ENCODE peak calls at places on chromosomes 4 and X, in nine cellular contexts. L, E, Q, R, G, N, O, T and I are unnamed samples. For H3K27me3, the result is how much of the 10 kb centered on the place peaks cover.

GRCh38 chr4:3013839-3014350 is 50.5 kb downstream of the GRK4 start:
- DNase-seq in L (no peak), E (no peak), Q (no peak), R (no peak), G (peak), N (no peak), O (no peak), T (peak), I (no peak)

GRCh38 chr4:123587983-123588494 is 191.4 kb downstream of the SPRY1 start:
- DNase-seq in L (no peak), E (no peak), Q (no peak), R (peak), G (no peak), N (peak), O (no peak), T (peak), I (no peak)

GRCh38 chrX:20265221-20265725 is 1.4 kb downstream of the RPS6KA3 start:
- DNase-seq in L (peak), E (peak), Q (peak), R (peak), G (peak), N (peak), O (peak), T (peak), I (no peak)

GRCh38 chrX:10618911-10619310 is 1.5 kb downstream of the MID1 start:
- DNase-seq in L (peak), E (no peak), Q (no peak), R (no peak), G (peak), N (no peak), O (no peak), T (no peak), I (no peak)

GRCh38 chrX:78571849-78572248 is 87.3 kb downstream of the RTL3 start:
- DNase-seq in L (no peak), E (no peak), Q (no peak), R (no peak), G (no peak), N (no peak), O (no peak), T (no peak), I (no peak)

GRCh38 chrX:150525061-150525919 is 43.1 kb upstream of the MTM1 start:
- DNase-seq in L (no peak), E (no peak), Q (no peak), R (peak), G (no peak), N (peak), O (peak), T (no peak), I (no peak)

GRCh38 chr4:152972821-152973613 is 36.9 kb downstream of the FHDC1 start:
- DNase-seq in L (no peak), E (no peak), Q (no peak), R (no peak), G (no peak), N (no peak), O (no peak), T (no peak), I (no peak)

GRCh38 chr4:159358226-159358625 is 255.3 kb downstream of the RAPGEF2 start:
- DNase-seq in L (no peak), E (no peak), Q (no peak), R (no peak), G (no peak), N (no peak), O (no peak), T (no peak), I (no peak)

GRCh38 chr4:81445196-81445595 is 26.5 kb downstream of the RASGEF1B start:
- DNase-seq in L (no peak), E (no peak), Q (no peak), R (no peak), G (no peak), N (no peak), O (no peak), T (no peak), I (no peak)

GRCh38 chrX:119266364-119266995 is 30.4 kb downstream of the PGRMC1 start:
- DNase-seq in L (peak), E (no peak), Q (no peak), R (peak), G (peak), N (no peak), O (no peak), T (peak), I (no peak)

GRCh38 chr4:107115185-107115847 is 79.2 kb upstream of the DKK2 start:
- DNase-seq in L (no peak), E (no peak), Q (no peak), R (no peak), G (no peak), N (no peak), O (peak), T (no peak), I (no peak)

GRCh38 chrX:119573840-119574393 is 446 bp upstream of the UBE2A start:
- DNase-seq in L (no peak), E (no peak), Q (peak), R (peak), G (peak), N (peak), O (peak), T (peak), I (peak)

GRCh38 chr4:149077142-149077541 is 634.9 kb upstream of the NR3C2 start:
- DNase-seq in L (no peak), E (no peak), Q (no peak), R (no peak), G (no peak), N (no peak), O (no peak), T (no peak), I (no peak)

GRCh38 chrX:70445876-70446275 is 1.2 kb downstream of the DLG3 start:
- DNase-seq in L (no peak), E (no peak), Q (no peak), R (no peak), G (no peak), N (no peak), O (no peak), T (no peak), I (no peak)

GRCh38 chr4:89419121-89419695 is 111.6 kb upstream of the GPRIN3 start:
- DNase-seq in L (no peak), E (no peak), Q (no peak), R (no peak), G (no peak), N (no peak), O (no peak), T (no peak), I (no peak)

GRCh38 chr4:25943312-25943711 is 29.3 kb downstream of the SMIM20 start:
- DNase-seq in L (no peak), E (no peak), Q (no peak), R (peak), G (no peak), N (no peak), O (no peak), T (no peak), I (no peak)

GRCh38 chr4:166421556-166422156 is 548.6 kb downstream of the TLL1 start:
- DNase-seq in L (no peak), E (no peak), Q (no peak), R (no peak), G (no peak), N (peak), O (no peak), T (no peak), I (no peak)

GRCh38 chrX:150926791-150927190 is 28.3 kb upstream of the CD99L2 start:
- DNase-seq in L (no peak), E (no peak), Q (no peak), R (no peak), G (no peak), N (no peak), O (no peak), T (no peak), I (no peak)

GRCh38 chr4:86718152-86718551 is 124.0 kb downstream of the PTPN13 start:
- DNase-seq in L (no peak), E (no peak), Q (no peak), R (no peak), G (no peak), N (no peak), O (no peak), T (no peak), I (no peak)

GRCh38 chr4:5957091-5957490 is 61.1 kb downstream of the C4orf50 start:
- DNase-seq in L (no peak), E (no peak), Q (no peak), R (no peak), G (no peak), N (no peak), O (no peak), T (no peak), I (no peak)

GRCh38 chr4:41885456-41885855 is 49.8 kb upstream of the TMEM33 start:
- DNase-seq in L (no peak), E (no peak), Q (no peak), R (no peak), G (no peak), N (no peak), O (no peak), T (no peak), I (no peak)

GRCh38 chrX:9873952-9874351 is 87.7 kb downstream of the SHROOM2 start:
- DNase-seq in L (peak), E (no peak), Q (no peak), R (no peak), G (peak), N (peak), O (peak), T (peak), I (no peak)

GRCh38 chr4:89598602-89599001 is 238.4 kb downstream of the SNCA start:
- DNase-seq in L (peak), E (no peak), Q (no peak), R (no peak), G (no peak), N (no peak), O (no peak), T (peak), I (no peak)

GRCh38 chr4:108135549-108136209 is 33.1 kb downstream of the LEF1 start:
- DNase-seq in L (peak), E (no peak), Q (no peak), R (no peak), G (no peak), N (no peak), O (no peak), T (no peak), I (no peak)

GRCh38 chrX:123788744-123789143 is 55.9 kb upstream of the THOC2 start:
- DNase-seq in L (no peak), E (no peak), Q (no peak), R (no peak), G (no peak), N (no peak), O (no peak), T (no peak), I (no peak)

GRCh38 chrX:97504435-97504834 is 620.7 kb downstream of the RPA4 start:
- DNase-seq in L (no peak), E (no peak), Q (no peak), R (no peak), G (no peak), N (no peak), O (no peak), T (no peak), I (no peak)

GRCh38 chrX:39619182-39620009 is 478.4 kb downstream of the BCOR start:
- DNase-seq in L (no peak), E (no peak), Q (no peak), R (no peak), G (peak), N (no peak), O (no peak), T (no peak), I (no peak)

GRCh38 chrX:135596495-135596894 is 76.0 kb downstream of the INTS6L start:
- DNase-seq in L (peak), E (no peak), Q (no peak), R (peak), G (peak), N (no peak), O (peak), T (peak), I (no peak)

GRCh38 chrX:112704226-112704625 is 24.5 kb upstream of the LHFPL1 start:
- DNase-seq in L (no peak), E (no peak), Q (no peak), R (no peak), G (no peak), N (no peak), O (no peak), T (no peak), I (no peak)

GRCh38 chr4:109816082-109816442 is 500 bp downstream of the GAR1 start:
- DNase-seq in L (peak), E (peak), Q (no peak), R (no peak), G (no peak), N (no peak), O (no peak), T (no peak), I (no peak)

GRCh38 chrX:120304241-120304640 is 7.0 kb downstream of the TMEM255A start:
- DNase-seq in L (no peak), E (no peak), Q (no peak), R (no peak), G (no peak), N (no peak), O (no peak), T (no peak), I (no peak)

GRCh38 chr4:175811171-175811570 is 893 bp downstream of the GPM6A start:
- DNase-seq in L (no peak), E (no peak), Q (no peak), R (no peak), G (no peak), N (no peak), O (no peak), T (no peak), I (no peak)

GRCh38 chrX:119495734-119496520 is 27.7 kb downstream of the SLC25A5 start:
- DNase-seq in L (peak), E (no peak), Q (no peak), R (no peak), G (no peak), N (no peak), O (no peak), T (peak), I (no peak)

GRCh38 chr4:6357476-6357875 is 87.8 kb downstream of the WFS1 start:
- DNase-seq in L (no peak), E (no peak), Q (no peak), R (no peak), G (no peak), N (no peak), O (no peak), T (no peak), I (no peak)

GRCh38 chrX:33970028-33970932 is 161.8 kb downstream of the FAM47A start:
- DNase-seq in L (no peak), E (peak), Q (no peak), R (no peak), G (no peak), N (no peak), O (no peak), T (no peak), I (no peak)

GRCh38 chrX:33969105-33969504 is 163.0 kb downstream of the FAM47A start:
- DNase-seq in L (no peak), E (no peak), Q (no peak), R (no peak), G (no peak), N (no peak), O (no peak), T (no peak), I (no peak)

GRCh38 chrX:33974676-33975075 is 157.4 kb downstream of the FAM47A start:
- DNase-seq in L (no peak), E (no peak), Q (no peak), R (no peak), G (no peak), N (no peak), O (no peak), T (no peak), I (no peak)
- H3K27me3 ChIP-seq in L (under half), E (under half), Q (under half), R (under half), G (under half), N (under half), O (under half), T (under half), I (under half)

GRCh38 chrX:3939967-3940610 is 226.6 kb upstream of the PRKX start:
- DNase-seq in L (peak), E (no peak), Q (no peak), R (no peak), G (peak), N (no peak), O (no peak), T (no peak), I (no peak)
- TF ChIP-seq CTCF in L (peak), E (no peak), Q (no peak), R (no peak), G (peak), N (no peak), O (peak), T (peak), I (peak)

GRCh38 chr4:84484274-84484673 is 14.8 kb downstream of the NKX6-1 start:
- DNase-seq in L (no peak), E (no peak), Q (no peak), R (no peak), G (no peak), N (no peak), O (no peak), T (no peak), I (no peak)
- H3K27me3 ChIP-seq in L (half or more), E (under half), Q (half or more), R (half or more), G (half or more), N (under half), O (half or more), T (under half), I (under half)

DNA sequence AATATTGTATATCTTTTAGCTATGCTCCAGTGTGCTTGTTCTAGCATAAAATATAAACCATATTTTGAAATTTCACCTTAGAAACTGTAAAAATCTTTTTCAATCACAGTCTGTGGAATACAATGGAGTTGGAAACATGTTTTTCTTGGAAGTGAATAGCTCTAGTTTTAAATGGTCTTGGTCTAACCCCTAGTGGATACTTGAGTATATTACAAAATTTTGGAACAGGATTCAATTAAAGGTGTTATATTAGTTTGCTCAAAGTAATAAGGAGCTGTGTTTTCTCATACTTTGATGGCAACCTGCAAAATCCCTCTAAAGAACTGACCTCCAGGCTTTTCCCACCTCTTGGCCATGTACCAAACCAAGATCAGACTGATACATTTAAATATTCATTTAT is 48.2 kb downstream of the STK26 start:
- DNase-seq in L (no peak), E (no peak), Q (no peak), R (no peak), G (peak), N (no peak), O (no peak), T (peak), I (no peak)
- TF ChIP-seq CTCF in L (peak), E (no peak), Q (no peak), R (peak), G (peak), N (peak), O (peak), T (peak), I (no peak)

GRCh38 chr4:181711387-181711786 is 531.8 kb upstream of the TENM3 start:
- DNase-seq in L (no peak), E (no peak), Q (no peak), R (no peak), G (no peak), N (no peak), O (no peak), T (no peak), I (no peak)
- H3K27me3 ChIP-seq in L (under half), E (under half), Q (under half), R (under half), G (under half), N (under half), O (under half), T (under half), I (under half)